ENCODE peak calls at places on chromosomes 11 and 22, in six cellular contexts. V, Q, C, R, B and T are unnamed samples. For H3K36me3, the result is how much of the 10 kb centered on the place peaks cover.

GRCh38 chr22:29813563-29813962 is 24.5 kb downstream of the ASCC2 start:
- DNase-seq in V (no peak), Q (peak), C (no peak), R (no peak), B (no peak), T (no peak)

GRCh38 chr11:65489061-65489705 is 9.7 kb upstream of the MALAT1 start:
- DNase-seq in V (peak), Q (no peak), C (no peak), R (no peak), B (peak), T (no peak)

GRCh38 chr22:43092085-43092484 is 2.9 kb upstream of the TTLL1 start:
- DNase-seq in V (no peak), Q (no peak), C (no peak), R (no peak), B (no peak), T (no peak)

GRCh38 chr22:27668828-27669797 is 132.4 kb downstream of the MN1 start:
- DNase-seq in V (peak), Q (peak), C (no peak), R (no peak), B (peak), T (no peak)

GRCh38 chr22:43047605-43048004 is 32.7 kb upstream of the PACSIN2 start:
- DNase-seq in V (no peak), Q (no peak), C (no peak), R (no peak), B (no peak), T (no peak)

GRCh38 chr11:85762226-85762625 is 48.7 kb downstream of the SYTL2 start:
- DNase-seq in V (no peak), Q (no peak), C (no peak), R (no peak), B (no peak), T (no peak)

GRCh38 chr22:38948181-38948940 is 9.0 kb upstream of the APOBEC3A start:
- DNase-seq in V (no peak), Q (no peak), C (no peak), R (no peak), B (no peak), T (no peak)

GRCh38 chr11:48172818-48173609 is 43.6 kb upstream of the OR4B1 start:
- DNase-seq in V (peak), Q (peak), C (no peak), R (peak), B (peak), T (peak)

GRCh38 chr22:35567794-35568193 is 27.2 kb downstream of the RASD2 start:
- DNase-seq in V (peak), Q (no peak), C (no peak), R (no peak), B (no peak), T (no peak)

GRCh38 chr11:75891947-75892739 is 77.1 kb downstream of the UVRAG start:
- DNase-seq in V (no peak), Q (no peak), C (no peak), R (no peak), B (no peak), T (no peak)

GRCh38 chr22:27317961-27318360 is 483.6 kb downstream of the MN1 start:
- DNase-seq in V (no peak), Q (no peak), C (no peak), R (no peak), B (no peak), T (no peak)

GRCh38 chr11:12803086-12803826 is 129.0 kb downstream of the TEAD1 start:
- DNase-seq in V (no peak), Q (no peak), C (no peak), R (no peak), B (no peak), T (no peak)

GRCh38 chr11:24861440-24861839 is 364.6 kb downstream of the LUZP2 start:
- DNase-seq in V (no peak), Q (no peak), C (no peak), R (no peak), B (no peak), T (no peak)

GRCh38 chr11:95035316-95035715 is 10.3 kb downstream of the KDM4E start:
- DNase-seq in V (no peak), Q (no peak), C (peak), R (no peak), B (no peak), T (no peak)

GRCh38 chr11:198236-198806 is 5.4 kb downstream of the SCGB1C1 start:
- DNase-seq in V (no peak), Q (no peak), C (no peak), R (peak), B (no peak), T (no peak)

GRCh38 chr22:36350751-36351594 is 36.8 kb downstream of the MYH9 start:
- DNase-seq in V (no peak), Q (no peak), C (no peak), R (no peak), B (no peak), T (no peak)

GRCh38 chr11:66002648-66003225 is 434 bp downstream of the BANF1 start:
- DNase-seq in V (peak), Q (no peak), C (no peak), R (no peak), B (peak), T (no peak)

GRCh38 chr22:49214976-49215375 is 612.7 kb downstream of the BRD1 start:
- DNase-seq in V (no peak), Q (no peak), C (no peak), R (no peak), B (no peak), T (no peak)

GRCh38 chr11:111814567-111814966 is 48.4 kb upstream of the PPP2R1B start:
- DNase-seq in V (no peak), Q (no peak), C (no peak), R (no peak), B (no peak), T (no peak)

GRCh38 chr22:44464000-44464399 is 34.0 kb downstream of the RTL6 start:
- DNase-seq in V (no peak), Q (no peak), C (no peak), R (no peak), B (no peak), T (no peak)

GRCh38 chr22:23774922-23775436 is 2.3 kb downstream of the MMP11 start:
- DNase-seq in V (no peak), Q (no peak), C (no peak), R (no peak), B (no peak), T (no peak)

GRCh38 chr11:125465254-125465653 is 30.8 kb downstream of the FEZ1 start:
- DNase-seq in V (no peak), Q (no peak), C (no peak), R (no peak), B (no peak), T (no peak)

GRCh38 chr11:120012245-120012644 is 125.7 kb downstream of the TRIM29 start:
- DNase-seq in V (no peak), Q (no peak), C (no peak), R (no peak), B (no peak), T (no peak)

GRCh38 chr11:120017582-120017981 is 120.3 kb downstream of the TRIM29 start:
- DNase-seq in V (no peak), Q (no peak), C (no peak), R (no peak), B (no peak), T (no peak)

GRCh38 chr11:120009938-120010337 is 128.0 kb downstream of the TRIM29 start:
- DNase-seq in V (no peak), Q (no peak), C (no peak), R (no peak), B (no peak), T (no peak)

GRCh38 chr11:120011836-120012235 is 126.1 kb downstream of the TRIM29 start:
- DNase-seq in V (no peak), Q (no peak), C (no peak), R (no peak), B (no peak), T (no peak)

DNA sequence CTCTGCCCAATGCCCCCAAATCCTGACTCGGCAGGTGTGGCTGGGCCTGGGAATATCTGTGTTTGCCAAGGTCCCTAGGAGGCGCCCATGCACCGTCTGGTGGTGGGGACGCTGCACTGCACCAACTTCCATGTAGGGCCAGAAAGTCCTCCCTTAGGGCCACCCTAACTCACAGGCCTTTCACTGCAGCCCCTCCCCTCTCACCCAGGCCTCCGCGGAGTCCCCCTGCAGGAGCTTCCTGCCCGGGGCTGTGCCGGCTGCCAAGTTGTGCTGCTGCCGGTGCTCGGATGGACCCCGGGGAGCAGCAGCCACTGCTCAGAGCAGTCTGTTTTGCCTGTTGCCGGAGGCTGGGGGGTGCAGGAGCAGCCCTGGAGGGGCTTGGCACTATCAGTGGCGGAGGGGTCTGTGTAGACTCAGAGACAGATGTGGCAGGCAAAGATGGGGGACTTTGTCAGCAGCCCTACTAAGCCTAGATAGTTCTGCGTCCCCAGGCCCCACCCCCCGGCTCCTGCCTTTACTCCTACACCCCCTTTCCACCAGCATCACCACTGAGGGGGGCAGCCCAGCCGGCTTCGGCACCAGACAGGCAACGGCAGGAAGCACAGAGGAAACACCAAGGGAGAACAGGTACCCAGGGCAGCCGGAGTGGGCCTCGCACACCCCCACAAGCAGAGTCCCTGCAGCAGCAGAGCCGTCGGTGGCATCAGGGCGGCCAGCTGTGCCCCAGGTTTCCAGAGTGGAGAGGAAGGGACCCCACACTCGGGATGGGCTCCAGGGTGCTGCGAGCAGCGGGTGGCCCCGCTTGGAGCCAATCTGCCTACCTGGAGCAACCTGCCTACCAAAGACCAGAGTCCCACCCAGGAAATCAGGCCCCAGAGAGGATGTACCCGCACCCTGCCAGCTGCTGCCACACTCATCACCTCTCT is 124.3 kb downstream of the TRIM29 start:
- DNase-seq in V (peak), Q (peak), C (peak), R (no peak), B (peak), T (no peak)
- H3K36me3 ChIP-seq in V (under half), Q (under half), C (under half), R (under half), B (under half), T (under half)

GRCh38 chr11:119100246-119100959 is 1.2 kb downstream of the DPAGT1 start:
- DNase-seq in V (no peak), Q (peak), C (no peak), R (no peak), B (no peak), T (no peak)

GRCh38 chr11:119101367-119101758 is 290 bp downstream of the DPAGT1 start:
- DNase-seq in V (no peak), Q (no peak), C (no peak), R (no peak), B (no peak), T (no peak)

GRCh38 chr11:119101759-119102423 is at the start of gene DPAGT1:
- DNase-seq in V (peak), Q (peak), C (peak), R (peak), B (peak), T (peak)

GRCh38 chr11:119099707-119100106 is 1.9 kb downstream of the DPAGT1 start:
- DNase-seq in V (no peak), Q (no peak), C (no peak), R (no peak), B (no peak), T (no peak)

DNA sequence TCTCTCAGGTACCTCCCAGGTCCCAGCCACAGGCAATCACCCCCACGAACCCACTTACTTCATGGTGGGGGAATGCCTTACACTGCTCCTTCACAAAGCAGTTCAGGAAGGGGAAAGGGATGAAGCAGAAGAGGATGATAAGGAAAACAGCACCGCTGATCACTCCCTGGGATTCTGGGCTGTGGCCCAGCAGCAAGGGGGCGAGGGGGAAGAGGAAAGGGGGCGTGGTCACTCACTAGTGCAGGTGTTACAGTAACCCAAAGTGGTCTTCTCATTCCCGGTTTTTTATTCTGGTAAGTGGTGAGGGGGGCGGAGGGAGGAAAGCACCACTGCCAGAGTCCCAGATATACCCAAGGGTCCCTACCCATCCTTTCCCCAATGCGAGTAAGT is 698 bp downstream of the DPAGT1 start:
- DNase-seq in V (no peak), Q (no peak), C (no peak), R (no peak), B (no peak), T (no peak)
- H3K27ac ChIP-seq in V (peak), Q (peak), C (peak), R (peak), B (peak), T (no peak)

DNA sequence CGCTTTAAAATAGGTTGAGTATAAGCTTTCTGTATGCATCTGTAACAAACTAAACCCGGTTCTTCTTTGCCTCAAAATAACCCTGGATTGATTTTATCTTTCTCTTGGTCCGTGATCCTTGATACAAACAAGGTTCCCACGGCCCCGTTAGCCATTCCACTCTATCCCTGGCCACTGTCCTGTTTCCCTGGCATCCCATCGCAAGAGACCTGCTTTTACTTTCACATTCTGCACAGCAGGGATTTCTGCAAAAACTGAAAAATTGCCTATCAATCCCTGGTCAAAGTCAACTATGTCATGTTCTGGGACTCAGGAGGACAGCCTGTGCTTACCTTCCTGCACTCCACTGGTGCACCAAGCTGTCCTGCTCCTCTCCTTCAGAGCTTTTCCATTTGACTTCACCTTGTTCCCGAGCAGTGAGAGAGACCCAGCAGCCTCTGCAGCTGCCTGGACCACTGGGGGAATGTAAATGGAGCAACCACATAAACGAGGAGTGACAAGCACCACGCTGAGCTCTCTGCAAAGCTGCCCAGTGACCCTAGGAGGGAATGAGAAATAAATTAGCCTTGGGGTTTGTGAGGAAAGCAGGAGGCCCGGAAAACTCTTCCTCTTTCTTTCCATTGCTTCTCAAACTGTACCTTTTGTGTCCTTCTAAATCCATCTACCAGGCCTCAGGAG is 175.9 kb downstream of the NTM start:
- DNase-seq in V (no peak), Q (no peak), C (no peak), R (no peak), B (no peak), T (no peak)
- H3K4me3 ChIP-seq in V (peak), Q (no peak), C (no peak), R (no peak), B (peak), T (no peak)

GRCh38 chr11:70434813-70435300 is 36.5 kb downstream of the CTTN start:
- DNase-seq in V (no peak), Q (no peak), C (no peak), R (no peak), B (no peak), T (no peak)
- H3K36me3 ChIP-seq in V (under half), Q (under half), C (under half), R (under half), B (under half), T (under half)